ENCODE peak calls at places on chromosome 3, in four cellular contexts. One of them, this sample, is unnamed.

GRCh38 chr3:195764961-195765706 is 44.4 kb downstream of the MUC20 start:
- DNase-seq in dorsolateral prefrontal cortex: no peak
- DNase-seq in hypothalamus: no peak
- DNase-seq in T-helper 1 cell: no peak
- DNase-seq in this sample: no peak

GRCh38 chr3:100289339-100289738 is 28.5 kb downstream of the TBC1D23 start:
- DNase-seq in dorsolateral prefrontal cortex: no peak
- DNase-seq in hypothalamus: no peak
- DNase-seq in T-helper 1 cell: no peak
- DNase-seq in this sample: peak

GRCh38 chr3:116001063-116001765 is 377.9 kb downstream of the GAP43 start:
- DNase-seq in dorsolateral prefrontal cortex: no peak
- DNase-seq in hypothalamus: no peak
- DNase-seq in T-helper 1 cell: no peak
- DNase-seq in this sample: peak

GRCh38 chr3:100720423-100720822 is 11.1 kb downstream of the TFG start:
- DNase-seq in dorsolateral prefrontal cortex: no peak
- DNase-seq in hypothalamus: no peak
- DNase-seq in T-helper 1 cell: no peak
- DNase-seq in this sample: no peak

GRCh38 chr3:107217161-107217560 is 160.1 kb upstream of the CCDC54 start:
- DNase-seq in dorsolateral prefrontal cortex: no peak
- DNase-seq in hypothalamus: no peak
- DNase-seq in T-helper 1 cell: no peak
- DNase-seq in this sample: peak

GRCh38 chr3:46298871-46299607 is 54.9 kb upstream of the CCR2 start:
- DNase-seq in dorsolateral prefrontal cortex: no peak
- DNase-seq in hypothalamus: no peak
- DNase-seq in T-helper 1 cell: peak
- DNase-seq in this sample: no peak

GRCh38 chr3:145282505-145282904 is 878.5 kb downstream of the PLOD2 start:
- DNase-seq in dorsolateral prefrontal cortex: no peak
- DNase-seq in hypothalamus: no peak
- DNase-seq in T-helper 1 cell: no peak
- DNase-seq in this sample: no peak

GRCh38 chr3:188962253-188963247 is 209.2 kb upstream of the TPRG1 start:
- DNase-seq in dorsolateral prefrontal cortex: no peak
- DNase-seq in hypothalamus: no peak
- DNase-seq in T-helper 1 cell: peak
- DNase-seq in this sample: no peak

GRCh38 chr3:52120576-52121458 is 33.4 kb downstream of the POC1A start:
- DNase-seq in dorsolateral prefrontal cortex: no peak
- DNase-seq in hypothalamus: no peak
- DNase-seq in T-helper 1 cell: no peak
- DNase-seq in this sample: no peak

This sample was measured in fibroblast of lung.